ENCODE peak calls at places on chromosomes 7 and 10, in nine cellular contexts. Z, T, S, V, R, E, F, A and Y are unnamed samples.

GRCh38 chr7:90717286-90718060 is 121.4 kb downstream of the CDK14 start:
- DNase-seq in Z (no peak), T (peak), S (peak), V (no peak), R (no peak), E (no peak), F (peak), A (no peak), Y (no peak)

GRCh38 chr7:118026791-118027190 is 153.6 kb upstream of the CTTNBP2 start:
- DNase-seq in Z (no peak), T (no peak), S (no peak), V (no peak), R (no peak), E (no peak), F (no peak), A (no peak), Y (no peak)

GRCh38 chr7:22610871-22611757 is 111.1 kb upstream of the STEAP1B start:
- DNase-seq in Z (no peak), T (no peak), S (peak), V (no peak), R (no peak), E (no peak), F (no peak), A (no peak), Y (no peak)

GRCh38 chr7:23062452-23062851 is 43.1 kb upstream of the KLHL7 start:
- DNase-seq in Z (no peak), T (no peak), S (peak), V (no peak), R (no peak), E (no peak), F (no peak), A (no peak), Y (no peak)

GRCh38 chr10:70055550-70055949 is 2.9 kb downstream of the MACROH2A2 start:
- DNase-seq in Z (no peak), T (no peak), S (peak), V (no peak), R (no peak), E (no peak), F (no peak), A (no peak), Y (no peak)

GRCh38 chr7:136687693-136688322 is 180.6 kb upstream of the CHRM2 start:
- DNase-seq in Z (no peak), T (peak), S (peak), V (no peak), R (no peak), E (no peak), F (peak), A (no peak), Y (peak)

GRCh38 chr10:74153123-74153522 is 2.1 kb downstream of the ADK start:
- DNase-seq in Z (no peak), T (no peak), S (peak), V (no peak), R (no peak), E (no peak), F (no peak), A (no peak), Y (no peak)

GRCh38 chr7:84237533-84238173 is 43.1 kb upstream of the SEMA3A start:
- DNase-seq in Z (no peak), T (peak), S (peak), V (no peak), R (no peak), E (no peak), F (no peak), A (no peak), Y (peak)

GRCh38 chr10:98367626-98368451 is 47.1 kb downstream of the PYROXD2 start:
- DNase-seq in Z (no peak), T (peak), S (no peak), V (no peak), R (no peak), E (no peak), F (no peak), A (no peak), Y (no peak)